ENCODE peak calls at places on chromosomes 5 and 9, in four cellular contexts. Y is GM12865, J is GDM1, T is fibroblast of the conjunctiva. B is an unnamed sample.

GRCh38 chr9:91483189-91483691 is 59.6 kb upstream of the NFIL3 start:
- DNase-seq in T (no peak), J (no peak), Y (no peak), B (no peak)

GRCh38 chr5:1890296-1890695 is 7.6 kb upstream of the IRX4 start:
- DNase-seq in Y (no peak), J (no peak), T (no peak), B (no peak)

GRCh38 chr5:134029156-134029555 is 24.4 kb upstream of the VDAC1 start:
- DNase-seq in Y (no peak), T (no peak), J (no peak), B (peak; percentile 79)

GRCh38 chr5:81849769-81850367 is 99.0 kb upstream of the SSBP2 start:
- DNase-seq in J (no peak), Y (no peak), T (no peak), B (no peak)

GRCh38 chr9:125103770-125104169 is 39.6 kb downstream of the SCAI start:
- DNase-seq in J (no peak), Y (no peak), T (no peak), B (no peak)

GRCh38 chr9:37503736-37504135 is 18.0 kb downstream of the POLR1E start:
- DNase-seq in T (no peak), Y (peak; percentile 29), J (no peak), B (no peak)

GRCh38 chr9:113682297-113682771 is 193.8 kb upstream of the ZNF618 start:
- DNase-seq in J (peak; percentile 15), Y (peak; percentile 61), T (peak; percentile 75), B (no peak)

GRCh38 chr5:10550222-10550995 is 13.5 kb upstream of the ANKRD33B start:
- DNase-seq in T (no peak), Y (no peak), J (no peak), B (no peak)

GRCh38 chr9:82148849-82149544 is 160.4 kb downstream of the SPATA31D1 start:
- DNase-seq in T (peak; percentile 79), J (no peak), Y (no peak), B (no peak)

GRCh38 chr5:151173711-151174611 is 16.4 kb upstream of the ANXA6 start:
- DNase-seq in J (no peak), Y (no peak), T (no peak), B (no peak)

GRCh38 chr5:159252195-159252594 is 10.9 kb upstream of the UBLCP1 start:
- DNase-seq in Y (no peak), T (no peak), J (no peak), B (no peak)

GRCh38 chr5:121366515-121366914 is 485.2 kb upstream of the FTMT start:
- DNase-seq in J (no peak), Y (no peak), T (peak; percentile 41), B (peak; percentile 30)

GRCh38 chr9:35079041-35079425 is 709 bp downstream of the FANCG start:
- DNase-seq in Y (no peak), T (no peak), J (peak; percentile 1), B (no peak)

GRCh38 chr9:121646992-121647391 is 4.4 kb upstream of the DAB2IP start:
- DNase-seq in J (no peak), Y (no peak), T (no peak), B (no peak)

GRCh38 chr5:41312066-41312465 is 98.7 kb upstream of the C6 start:
- DNase-seq in Y (no peak), J (no peak), T (no peak), B (no peak)

GRCh38 chr5:35294976-35295375 is 64.7 kb upstream of the PRLR start:
- DNase-seq in J (no peak), Y (no peak), T (no peak), B (no peak)

GRCh38 chr5:155935723-155936122 is 391.2 kb upstream of the SGCD start:
- DNase-seq in J (no peak), T (no peak), Y (no peak), B (no peak)

GRCh38 chr9:34994429-34995287 is 5.1 kb downstream of the DNAJB5 start:
- DNase-seq in T (no peak), J (no peak), Y (peak; percentile 15), B (no peak)

GRCh38 chr9:15142903-15143534 is 164.0 kb downstream of the TTC39B start:
- DNase-seq in Y (peak; percentile 52), T (peak; percentile 53), J (no peak), B (no peak)

GRCh38 chr9:130042406-130042930 is 521 bp downstream of the FNBP1 start:
- DNase-seq in T (no peak), J (no peak), Y (peak; percentile 31), B (no peak)

GRCh38 chr9:133458643-133459312 is 1.0 kb upstream of the CACFD1 start:
- DNase-seq in J (no peak), Y (no peak), T (no peak), B (no peak)

GRCh38 chr9:20722221-20722620 is 38.2 kb downstream of the FOCAD start:
- DNase-seq in Y (no peak), T (no peak), J (peak; percentile 25), B (no peak)

GRCh38 chr5:41057231-41057630 is 13.9 kb downstream of the MROH2B start:
- DNase-seq in J (no peak), Y (no peak), T (no peak), B (no peak)

GRCh38 chr5:142221091-142221860 is 103.5 kb downstream of the SPRY4 start:
- DNase-seq in T (no peak), Y (no peak), J (no peak), B (no peak)

GRCh38 chr9:127323393-127323792 is 58.8 kb downstream of the GARNL3 start:
- DNase-seq in T (no peak), J (no peak), Y (no peak), B (no peak)

GRCh38 chr9:70902705-70903131 is 218.7 kb downstream of the TRPM3 start:
- DNase-seq in T (peak; percentile 93), Y (no peak), J (no peak), B (peak; percentile 96)

GRCh38 chr9:89236955-89237573 is 58.4 kb upstream of the SHC3 start:
- DNase-seq in T (no peak), J (no peak), Y (no peak), B (no peak)

GRCh38 chr9:29691758-29692407 is 2118.6 kb upstream of the C9orf72 start:
- DNase-seq in Y (peak; percentile 21), J (peak; percentile 14), T (no peak), B (no peak)

GRCh38 chr5:3883014-3883413 is 287.4 kb downstream of the IRX1 start:
- DNase-seq in T (no peak), Y (no peak), J (no peak), B (no peak)

B was measured in retinal pigment epithelial cell.